ENCODE peak calls at places on chromosome 9, in four cellular contexts. Y is frontal cortex; B is body of pancreas; Q is stimulated activated CD4-positive, alpha-beta T cell treated with anti-CD3 and anti-CD28 coated beads, Interleukin-15, amount 100 ng/mL, for 24 hours. A is an unnamed sample.

GRCh38 chr9:77375956-77376532 is 198.7 kb downstream of the VPS13A start:
- DNase-seq in Y (no peak), B (no peak), Q (no peak), A (no peak)

GRCh38 chr9:135605238-135605781 is 34.0 kb downstream of the GLT6D1 start:
- DNase-seq in Y (no peak), B (no peak), Q (no peak), A (no peak)

GRCh38 chr9:4308482-4308881 is 8.6 kb upstream of the GLIS3 start:
- DNase-seq in Y (no peak), B (no peak), Q (no peak), A (no peak)

GRCh38 chr9:90914868-90915483 is 113.4 kb downstream of the SYK start:
- DNase-seq in Y (peak), B (peak), Q (peak), A (peak)

GRCh38 chr9:5388026-5388806 is 48.5 kb upstream of the RLN1 start:
- DNase-seq in Y (no peak), B (no peak), Q (no peak), A (no peak)

GRCh38 chr9:124306098-124306735 is 48.5 kb downstream of the NEK6 start:
- DNase-seq in Y (no peak), B (no peak), Q (no peak), A (no peak)

GRCh38 chr9:115604831-115605483 is 487.0 kb upstream of the TNC start:
- DNase-seq in Y (no peak), B (peak), Q (no peak), A (no peak)

GRCh38 chr9:35906923-35907699 is 1.1 kb downstream of the HRCT1 start:
- DNase-seq in Y (no peak), B (peak), Q (no peak), A (no peak)

GRCh38 chr9:38087934-38088925 is 19.2 kb upstream of the SHB start:
- DNase-seq in Y (peak), B (peak), Q (peak), A (peak)

GRCh38 chr9:132035679-132036078 is 44.0 kb downstream of the MED27 start:
- DNase-seq in Y (no peak), B (no peak), Q (no peak), A (no peak)

GRCh38 chr9:2526071-2526862 is 95.3 kb upstream of the VLDLR start:
- DNase-seq in Y (no peak), B (no peak), Q (no peak), A (no peak)

GRCh38 chr9:124220551-124221451 is 36.9 kb upstream of the NEK6 start:
- DNase-seq in Y (peak), B (peak), Q (no peak), A (peak)

GRCh38 chr9:119307471-119307870 is 61.8 kb downstream of the BRINP1 start:
- DNase-seq in Y (no peak), B (no peak), Q (no peak), A (no peak)

GRCh38 chr9:84697494-84698114 is 28.1 kb downstream of the NTRK2 start:
- DNase-seq in Y (no peak), B (peak), Q (peak), A (peak)

GRCh38 chr9:92613268-92614122 is 56.4 kb downstream of the IPPK start:
- DNase-seq in Y (no peak), B (no peak), Q (no peak), A (no peak)

GRCh38 chr9:121818016-121818661 is 166.7 kb downstream of the DAB2IP start:
- DNase-seq in Y (no peak), B (no peak), Q (no peak), A (no peak)

GRCh38 chr9:34986541-34987047 is 3.0 kb upstream of the DNAJB5 start:
- DNase-seq in Y (no peak), B (peak), Q (peak), A (peak)

GRCh38 chr9:21317956-21318923 is 13.1 kb upstream of the IFNA5 start:
- DNase-seq in Y (no peak), B (peak), Q (peak), A (peak)

GRCh38 chr9:136645903-136646754 is 16.6 kb upstream of the EGFL7 start:
- DNase-seq in Y (peak), B (no peak), Q (no peak), A (no peak)

GRCh38 chr9:96565684-96566360 is 53.8 kb downstream of the CDC14B start:
- DNase-seq in Y (no peak), B (peak), Q (no peak), A (no peak)

GRCh38 chr9:100324594-100325200 is 28.0 kb downstream of the TEX10 start:
- DNase-seq in Y (no peak), B (no peak), Q (no peak), A (no peak)

GRCh38 chr9:137372693-137373610 is 50.0 kb downstream of the EXD3 start:
- DNase-seq in Y (no peak), B (no peak), Q (no peak), A (no peak)

GRCh38 chr9:126295936-126296600 is 30.6 kb upstream of the MVB12B start:
- DNase-seq in Y (no peak), B (no peak), Q (no peak), A (no peak)

GRCh38 chr9:111023090-111023489 is 15.2 kb downstream of the LPAR1 start:
- DNase-seq in Y (no peak), B (no peak), Q (no peak), A (no peak)

GRCh38 chr9:115018547-115019435 is 88.4 kb upstream of the TNFSF8 start:
- DNase-seq in Y (no peak), B (no peak), Q (no peak), A (no peak)

GRCh38 chr9:78386746-78387145 is 89.8 kb downstream of the PSAT1 start:
- DNase-seq in Y (no peak), B (no peak), Q (no peak), A (no peak)

GRCh38 chr9:15357050-15357653 is 50.1 kb upstream of the TTC39B start:
- DNase-seq in Y (no peak), B (peak), Q (peak), A (peak)

GRCh38 chr9:98162638-98163037 is 29.8 kb downstream of the CORO2A start:
- DNase-seq in Y (no peak), B (no peak), Q (no peak), A (no peak)

GRCh38 chr9:83649515-83649914 is 26.6 kb downstream of the IDNK start:
- DNase-seq in Y (no peak), B (no peak), Q (no peak), A (no peak)

GRCh38 chr9:71795097-71795807 is 26.9 kb upstream of the CEMIP2 start:
- DNase-seq in Y (no peak), B (no peak), Q (no peak), A (no peak)

GRCh38 chr9:112582863-112583262 is 96.2 kb downstream of the KIAA1958 start:
- DNase-seq in Y (no peak), B (no peak), Q (no peak), A (no peak)

GRCh38 chr9:112624711-112625707 is 92.9 kb downstream of the INIP start:
- DNase-seq in Y (no peak), B (no peak), Q (no peak), A (no peak)

GRCh38 chr9:77598510-77598909 is 49.6 kb downstream of the GNA14 start:
- DNase-seq in Y (no peak), B (peak), Q (no peak), A (peak)

GRCh38 chr9:126365780-126366179 is 39.2 kb downstream of the MVB12B start:
- DNase-seq in Y (no peak), B (no peak), Q (no peak), A (no peak)